ENCODE peak calls at places on chromosomes 5 and 9, in eight cellular contexts. P is T-helper 2 cell, R is stomach, V is prostate gland, Y is neuronal stem cell, X is left colon, E is KG1, K is bronchial epithelial cell. O is an unnamed sample.

GRCh38 chr5:71830626-71831539 is 111.8 kb downstream of the CARTPT start:
- DNase-seq in P (no peak), R (peak; percentile 69), V (peak; percentile 62), Y (no peak), X (peak; percentile 37), E (no peak), K (peak; percentile 64), O (peak; percentile 65)

GRCh38 chr9:112012026-112012902 is 115.7 kb downstream of the UGCG start:
- DNase-seq in P (no peak), R (peak; percentile 75), V (peak; percentile 63), Y (no peak), X (peak; percentile 55), E (peak; percentile 23), K (peak; percentile 91), O (peak; percentile 26)

GRCh38 chr9:127930298-127931091 is at the start of gene PIP5KL1:
- DNase-seq in P (peak; percentile 65), R (peak; percentile 86), V (peak; percentile 62), Y (peak; percentile 85), X (peak; percentile 82), E (no peak), K (peak; percentile 57), O (peak; percentile 57)

GRCh38 chr5:136699661-136700060 is 334.3 kb upstream of the TRPC7 start:
- DNase-seq in P (no peak), R (no peak), V (no peak), Y (no peak), X (no peak), E (peak; percentile 4), K (no peak), O (no peak)

GRCh38 chr9:36665387-36665786 is 92.7 kb downstream of the MELK start:
- DNase-seq in P (no peak), R (no peak), V (no peak), Y (no peak), X (no peak), E (no peak), K (no peak), O (no peak)

GRCh38 chr9:110130791-110131416 is 77.1 kb downstream of the C9orf152 start:
- DNase-seq in P (no peak), R (no peak), V (no peak), Y (no peak), X (no peak), E (no peak), K (no peak), O (no peak)

GRCh38 chr9:15271403-15271802 is 35.6 kb downstream of the TTC39B start:
- DNase-seq in P (no peak), R (no peak), V (no peak), Y (no peak), X (no peak), E (no peak), K (no peak), O (no peak)

GRCh38 chr5:132677191-132677590 is 3.4 kb downstream of the IL4 start:
- DNase-seq in P (no peak), R (peak; percentile 73), V (no peak), Y (no peak), X (no peak), E (no peak), K (peak; percentile 84), O (no peak)

GRCh38 chr5:106374956-106375355 is 1295.8 kb downstream of the EFNA5 start:
- DNase-seq in P (no peak), R (no peak), V (no peak), Y (no peak), X (no peak), E (no peak), K (no peak), O (no peak)

O was measured in DMS79 treated with DMSO at 0.1 percent for 48 hours.